ENCODE peak calls at places on chromosome 12, in ten cellular contexts. U, A, V, P, Q, D, E, N, L and J are unnamed samples.

GRCh38 chr12:718756-719138 is 33.6 kb upstream of the WNK1 start:
- DNase-seq in E (no peak), A (no peak), N (no peak), Q (no peak), V (no peak), D (no peak), P (no peak), U (no peak), L (no peak), J (no peak)

GRCh38 chr12:67433393-67434175 is 164.4 kb downstream of the CAND1 start:
- DNase-seq in N (no peak), V (no peak), E (no peak), U (peak), Q (no peak), A (peak), P (no peak), D (no peak), L (no peak), J (no peak)

GRCh38 chr12:122827258-122827657 is 8.0 kb upstream of the HIP1R start:
- DNase-seq in V (no peak), L (no peak), D (no peak), A (no peak), N (no peak), U (no peak), P (no peak), Q (no peak), E (no peak), J (no peak)

GRCh38 chr12:4039927-4040326 is 166.7 kb upstream of the PARP11 start:
- DNase-seq in U (no peak), V (no peak), E (no peak), Q (peak), P (no peak), L (no peak), D (no peak), N (no peak), A (peak), J (no peak)

GRCh38 chr12:13973981-13974380 is 7.4 kb downstream of the GRIN2B start:
- DNase-seq in D (no peak), Q (no peak), U (no peak), P (no peak), L (no peak), A (no peak), N (no peak), V (no peak), E (no peak), J (no peak)

GRCh38 chr12:130633771-130634170 is 82.3 kb downstream of the RIMBP2 start:
- DNase-seq in A (no peak), U (no peak), V (no peak), L (no peak), Q (peak), N (peak), D (no peak), E (no peak), P (peak), J (peak)

GRCh38 chr12:77914089-77914488 is 83.4 kb downstream of the NAV3 start:
- DNase-seq in N (no peak), V (no peak), L (peak), E (peak), U (peak), P (no peak), D (no peak), Q (no peak), A (peak), J (no peak)

GRCh38 chr12:79673334-79673733 is 17.4 kb downstream of the PAWR start:
- DNase-seq in P (no peak), D (no peak), V (no peak), Q (no peak), U (no peak), E (no peak), N (no peak), L (no peak), A (no peak), J (peak)

GRCh38 chr12:91040356-91040755 is 17.5 kb downstream of the KERA start:
- DNase-seq in U (peak), E (peak), V (no peak), D (no peak), P (no peak), Q (no peak), L (no peak), A (peak), N (no peak), J (no peak)

GRCh38 chr12:132391326-132392041 is 62.1 kb upstream of the GALNT9 start:
- DNase-seq in V (no peak), E (no peak), Q (no peak), A (no peak), L (no peak), P (no peak), D (no peak), U (no peak), N (no peak), J (no peak)

GRCh38 chr12:43893670-43894069 is 57.8 kb downstream of the TMEM117 start:
- DNase-seq in Q (no peak), D (no peak), P (no peak), E (no peak), A (peak), V (no peak), L (no peak), N (no peak), U (peak), J (no peak)

GRCh38 chr12:77392467-77392866 is 327.1 kb upstream of the E2F7 start:
- DNase-seq in A (no peak), Q (no peak), U (no peak), D (no peak), P (no peak), N (no peak), V (no peak), E (no peak), L (no peak), J (no peak)

GRCh38 chr12:93616584-93617101 is 44.2 kb downstream of the SOCS2 start:
- DNase-seq in V (no peak), L (no peak), E (no peak), D (no peak), Q (no peak), U (no peak), A (peak), N (no peak), P (peak), J (peak)

GRCh38 chr12:100141998-100142850 is 450 bp downstream of the BLTP3B start:
- DNase-seq in E (peak), D (no peak), P (peak), Q (no peak), N (peak), U (peak), A (no peak), L (peak), V (peak), J (peak)

GRCh38 chr12:75874456-75874855 is 157.1 kb downstream of the PHLDA1 start:
- DNase-seq in A (no peak), U (no peak), Q (no peak), P (no peak), E (no peak), N (no peak), V (no peak), L (no peak), D (no peak), J (no peak)

GRCh38 chr12:25852792-25853191 is 105.7 kb upstream of the RASSF8 start:
- DNase-seq in Q (no peak), D (no peak), P (no peak), U (no peak), E (no peak), L (peak), V (no peak), A (peak), N (no peak), J (no peak)

GRCh38 chr12:92144631-92145480 is 790 bp downstream of the BTG1 start:
- DNase-seq in L (peak), D (no peak), V (peak), Q (peak), E (peak), P (peak), U (peak), A (peak), N (peak), J (peak)

GRCh38 chr12:100661300-100661951 is 87.9 kb downstream of the GAS2L3 start:
- DNase-seq in D (no peak), V (no peak), Q (no peak), P (no peak), N (no peak), A (peak), E (peak), L (peak), U (peak), J (no peak)

GRCh38 chr12:94689646-94690036 is 39.3 kb upstream of the TMCC3 start:
- DNase-seq in E (peak), L (peak), Q (no peak), P (no peak), D (no peak), V (no peak), A (peak), U (peak), N (no peak), J (no peak)

GRCh38 chr12:47978598-47978873 is 15.1 kb downstream of the TMEM106C start:
- DNase-seq in A (no peak), V (no peak), E (no peak), P (no peak), L (no peak), Q (no peak), D (no peak), N (no peak), U (no peak), J (no peak)

GRCh38 chr12:114685320-114685781 is 1.4 kb upstream of the TBX3 start:
- DNase-seq in V (no peak), U (no peak), P (no peak), N (no peak), Q (no peak), D (no peak), A (no peak), E (no peak), L (no peak), J (peak)

GRCh38 chr12:90013409-90013808 is 304.8 kb upstream of the ATP2B1 start:
- DNase-seq in A (peak), D (no peak), U (no peak), E (no peak), V (no peak), N (no peak), Q (no peak), L (peak), P (no peak), J (peak)

GRCh38 chr12:3882896-3883564 is 9.8 kb upstream of the PARP11 start:
- DNase-seq in N (no peak), D (peak), P (no peak), L (peak), E (peak), Q (no peak), A (peak), V (no peak), U (no peak), J (no peak)

DNA sequence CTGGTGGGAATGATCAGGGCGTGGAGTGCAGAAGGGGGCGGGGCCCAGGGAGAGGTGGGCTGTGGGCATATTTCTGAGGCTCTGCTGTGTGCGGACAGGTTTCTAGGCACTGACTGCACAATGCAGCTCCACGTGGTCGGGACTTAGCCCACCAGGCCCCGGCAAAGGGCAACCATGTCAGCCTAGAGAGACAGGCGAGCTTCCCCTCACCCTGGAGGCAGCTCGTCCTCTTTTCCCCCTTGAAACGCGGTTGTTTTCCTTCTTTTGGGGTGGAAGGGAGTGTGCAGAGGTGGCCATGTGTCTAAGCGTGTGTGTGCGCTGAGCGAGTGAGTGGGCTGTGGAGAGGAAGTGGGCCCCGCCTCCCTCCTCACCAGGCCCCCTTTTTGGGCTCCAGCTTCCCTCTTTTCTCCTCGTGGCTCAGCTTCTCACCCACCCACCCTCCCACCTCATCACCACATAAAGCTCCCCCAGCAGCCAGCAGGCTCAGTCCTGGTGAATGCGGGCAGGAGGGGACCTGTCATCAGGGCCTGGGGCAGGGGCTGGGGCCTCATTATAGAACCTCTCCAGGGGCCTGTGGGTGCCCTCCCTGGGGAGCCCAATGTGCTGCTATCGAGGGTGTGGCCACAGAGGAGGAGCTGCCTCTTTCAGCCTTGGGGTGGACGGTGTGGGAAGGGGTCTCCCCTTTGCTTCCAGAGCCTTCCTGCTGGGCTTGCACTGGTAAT is 22.0 kb downstream of the LRTM2 start:
- DNase-seq in N (no peak), A (no peak), L (no peak), D (no peak), Q (peak), P (no peak), V (no peak), U (no peak), E (no peak), J (no peak)
- H3K4me3 ChIP-seq in N (no peak), A (no peak), L (no peak), D (no peak), Q (no peak), P (no peak), V (no peak), U (no peak), E (no peak), J (no peak)

DNA sequence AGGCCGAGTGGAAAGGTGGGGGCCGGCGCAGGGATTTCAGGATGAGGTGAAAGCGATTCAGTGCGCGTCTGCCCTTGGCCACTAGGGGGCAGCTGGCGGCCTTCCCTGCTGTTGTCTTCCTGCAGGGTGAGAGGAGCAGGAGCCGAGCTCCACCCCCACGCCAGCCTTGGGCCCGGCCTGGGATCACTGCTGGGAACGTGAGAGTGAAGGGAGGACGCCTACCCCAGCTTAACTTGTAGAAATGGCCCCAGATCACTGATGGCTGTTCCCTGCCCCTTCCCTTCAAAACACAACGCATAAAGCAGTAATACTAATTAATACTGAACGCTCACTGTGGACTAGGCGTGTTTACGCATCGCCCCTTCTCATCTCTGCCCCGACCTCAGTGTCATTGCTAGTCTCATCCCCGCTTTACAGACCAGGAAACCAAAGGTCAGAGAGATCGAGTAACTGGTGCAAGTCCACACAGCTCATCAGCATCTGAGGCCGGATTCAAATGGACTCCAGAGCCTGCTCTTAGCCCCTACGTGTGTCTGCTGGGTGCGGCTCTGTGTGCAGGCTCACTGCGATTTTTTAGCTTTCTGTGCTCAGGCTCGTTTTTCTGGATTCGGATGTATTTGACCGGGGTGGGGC is 24.3 kb downstream of the MVK start:
- DNase-seq in U (peak), L (peak), D (peak), A (peak), N (peak), Q (peak), V (peak), E (peak), P (peak), J (peak)
- TF ChIP-seq CTCF in U (peak), L (peak), D (peak), A (peak), N (peak), Q (peak), V (peak), E (peak), P (peak), J (peak)

DNA sequence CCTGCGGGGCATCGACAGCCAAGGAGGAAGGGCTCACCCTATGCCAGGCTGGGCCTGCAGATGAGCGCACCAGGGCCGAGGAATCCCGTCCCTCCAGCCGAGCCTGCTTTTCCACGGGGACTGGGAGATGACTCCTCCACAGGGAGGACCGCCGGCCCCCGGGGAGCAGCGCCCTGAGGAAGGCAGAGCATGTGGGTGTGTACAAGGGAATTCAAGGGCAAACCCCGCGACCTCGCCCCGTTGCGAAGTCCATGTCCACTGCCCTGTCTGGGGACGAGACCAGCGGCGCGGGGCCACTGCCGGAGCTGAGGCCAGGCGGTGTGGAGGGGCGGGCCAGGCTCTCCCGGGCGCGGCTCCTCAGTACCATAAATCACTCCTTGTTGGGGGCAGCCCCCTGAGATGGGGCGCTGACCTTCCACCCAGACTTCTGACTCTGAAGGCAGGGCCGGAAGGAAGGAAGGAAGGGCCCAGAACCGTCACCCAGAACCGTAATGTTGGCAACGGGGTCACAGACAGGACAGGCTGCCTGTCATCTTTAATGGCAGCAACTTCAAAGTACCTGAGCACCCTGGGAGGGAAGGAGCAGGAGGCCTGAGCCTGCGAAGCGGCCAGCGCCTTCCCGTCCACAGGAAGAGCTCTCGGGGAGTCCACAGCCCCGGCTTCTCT is 52.6 kb downstream of the RNF34 start:
- DNase-seq in V (no peak), A (no peak), L (no peak), E (no peak), P (no peak), D (no peak), U (no peak), N (no peak), Q (no peak), J (no peak)
- H3K4me3 ChIP-seq in V (no peak), A (no peak), L (no peak), E (no peak), P (no peak), D (no peak), U (peak), N (no peak), Q (no peak), J (no peak)

GRCh38 chr12:32135967-32136366 is 29.3 kb downstream of the BICD1 start:
- DNase-seq in A (no peak), P (no peak), N (no peak), D (no peak), Q (no peak), L (no peak), U (no peak), V (no peak), E (no peak), J (no peak)

GRCh38 chr12:32139064-32139421 is 32.4 kb downstream of the BICD1 start:
- DNase-seq in L (peak), Q (no peak), N (no peak), D (no peak), U (peak), V (no peak), A (peak), E (peak), P (no peak), J (peak)

GRCh38 chr12:32136404-32136803 is 29.8 kb downstream of the BICD1 start:
- DNase-seq in L (no peak), V (no peak), D (no peak), N (no peak), P (no peak), E (no peak), U (no peak), A (no peak), Q (no peak), J (no peak)

GRCh38 chr12:32131666-32132065 is 25.0 kb downstream of the BICD1 start:
- DNase-seq in V (no peak), L (no peak), U (no peak), P (no peak), D (no peak), E (no peak), N (no peak), A (no peak), Q (no peak), J (no peak)

GRCh38 chr12:32134144-32134888 is 27.7 kb downstream of the BICD1 start:
- DNase-seq in A (peak), P (no peak), N (no peak), L (peak), U (peak), V (no peak), D (no peak), E (peak), Q (no peak), J (no peak)
- TF ChIP-seq CTCF in A (no peak), P (no peak), N (no peak), L (peak), U (no peak), V (no peak), D (no peak), E (peak), Q (no peak), J (no peak)

GRCh38 chr12:115979851-115980250 is 297.6 kb downstream of the MED13L start:
- DNase-seq in P (no peak), V (no peak), E (no peak), L (no peak), U (no peak), N (no peak), Q (no peak), A (no peak), D (no peak), J (no peak)
- H3K4me3 ChIP-seq in P (no peak), V (no peak), E (no peak), L (no peak), U (no peak), N (no peak), Q (no peak), A (no peak), D (no peak), J (no peak)